ENCODE peak calls at places on chromosomes 1 and 21, in six cellular contexts. X is GM12878, M is A549, S is K562, Z is endothelial cell of umbilical vein, H is HepG2. O is an unnamed sample.

GRCh38 chr1:15934211-15935055 is 41.5 kb downstream of the ZBTB17 start:
- DNase-seq in X (no peak), M (no peak), S (no peak), Z (no peak), H (no peak), O (no peak)

GRCh38 chr1:224435999-224436398 is 1.4 kb upstream of the WDR26 start:
- DNase-seq in X (no peak), M (no peak), S (no peak), Z (no peak), H (no peak), O (no peak)

GRCh38 chr1:165144757-165145397 is 211.6 kb downstream of the LMX1A start:
- DNase-seq in X (no peak), M (peak), S (peak), Z (peak), H (peak), O (peak)

GRCh38 chr1:77370161-77370560 is 88.3 kb downstream of the AK5 start:
- DNase-seq in X (no peak), M (no peak), S (no peak), Z (no peak), H (no peak), O (no peak)

GRCh38 chr1:212260557-212261342 is 24.5 kb upstream of the PPP2R5A start:
- DNase-seq in X (no peak), M (peak), S (no peak), Z (no peak), H (peak), O (no peak)

GRCh38 chr1:151526735-151527520 is 13.2 kb upstream of the TUFT1 start:
- DNase-seq in X (no peak), M (no peak), S (no peak), Z (no peak), H (no peak), O (no peak)

GRCh38 chr1:40630488-40631223 is 34.8 kb downstream of the RIMS3 start:
- DNase-seq in X (no peak), M (peak), S (peak), Z (peak), H (peak), O (peak)

GRCh38 chr1:19209439-19209989 is 552 bp downstream of the UBR4 start:
- DNase-seq in X (no peak), M (peak), S (no peak), Z (peak), H (peak), O (peak)

GRCh38 chr1:177780096-177780700 is 189.7 kb downstream of the SEC16B start:
- DNase-seq in X (no peak), M (peak), S (no peak), Z (peak), H (peak), O (peak)

GRCh38 chr1:172697463-172698100 is 38.7 kb downstream of the FASLG start:
- DNase-seq in X (no peak), M (no peak), S (no peak), Z (no peak), H (no peak), O (peak)
- TF ChIP-seq MYC in X (no peak), M (no peak), S (no peak), Z (no peak), H (no peak), O (no peak)

DNA sequence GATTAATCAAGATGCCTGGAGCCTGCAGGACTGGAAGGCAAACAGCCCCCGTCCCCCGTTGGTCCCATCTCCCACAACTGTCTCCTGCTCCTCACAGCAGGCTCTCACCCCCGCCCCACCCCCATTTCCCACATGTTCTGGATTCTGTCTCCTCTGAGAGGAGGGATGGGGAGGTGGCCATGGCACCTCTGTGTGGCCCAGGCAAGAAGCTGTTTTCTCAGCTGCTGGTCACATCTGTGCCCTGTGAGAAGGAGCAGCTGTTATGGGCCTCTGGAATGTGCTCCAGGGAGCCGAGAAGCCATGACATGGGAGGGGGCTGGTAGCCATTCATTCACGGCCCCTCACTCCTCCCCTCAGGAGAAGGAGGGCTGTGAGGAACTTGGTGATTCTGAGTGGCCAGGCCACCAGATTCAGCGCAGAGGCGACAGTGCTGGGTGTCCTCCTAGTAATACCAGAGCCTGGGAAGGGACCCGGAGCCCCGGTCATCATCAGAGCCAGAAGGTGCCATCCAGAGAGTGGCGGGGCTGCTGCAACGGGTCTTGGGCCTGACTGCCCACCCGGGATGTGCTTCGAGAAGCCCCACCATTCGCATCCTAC is 1.4 kb downstream of the NES start:
- DNase-seq in X (no peak), M (no peak), S (no peak), Z (no peak), H (no peak), O (no peak)
- TF ChIP-seq MYC in X (no peak), M (no peak), S (no peak), Z (no peak), H (no peak), O (no peak)

DNA sequence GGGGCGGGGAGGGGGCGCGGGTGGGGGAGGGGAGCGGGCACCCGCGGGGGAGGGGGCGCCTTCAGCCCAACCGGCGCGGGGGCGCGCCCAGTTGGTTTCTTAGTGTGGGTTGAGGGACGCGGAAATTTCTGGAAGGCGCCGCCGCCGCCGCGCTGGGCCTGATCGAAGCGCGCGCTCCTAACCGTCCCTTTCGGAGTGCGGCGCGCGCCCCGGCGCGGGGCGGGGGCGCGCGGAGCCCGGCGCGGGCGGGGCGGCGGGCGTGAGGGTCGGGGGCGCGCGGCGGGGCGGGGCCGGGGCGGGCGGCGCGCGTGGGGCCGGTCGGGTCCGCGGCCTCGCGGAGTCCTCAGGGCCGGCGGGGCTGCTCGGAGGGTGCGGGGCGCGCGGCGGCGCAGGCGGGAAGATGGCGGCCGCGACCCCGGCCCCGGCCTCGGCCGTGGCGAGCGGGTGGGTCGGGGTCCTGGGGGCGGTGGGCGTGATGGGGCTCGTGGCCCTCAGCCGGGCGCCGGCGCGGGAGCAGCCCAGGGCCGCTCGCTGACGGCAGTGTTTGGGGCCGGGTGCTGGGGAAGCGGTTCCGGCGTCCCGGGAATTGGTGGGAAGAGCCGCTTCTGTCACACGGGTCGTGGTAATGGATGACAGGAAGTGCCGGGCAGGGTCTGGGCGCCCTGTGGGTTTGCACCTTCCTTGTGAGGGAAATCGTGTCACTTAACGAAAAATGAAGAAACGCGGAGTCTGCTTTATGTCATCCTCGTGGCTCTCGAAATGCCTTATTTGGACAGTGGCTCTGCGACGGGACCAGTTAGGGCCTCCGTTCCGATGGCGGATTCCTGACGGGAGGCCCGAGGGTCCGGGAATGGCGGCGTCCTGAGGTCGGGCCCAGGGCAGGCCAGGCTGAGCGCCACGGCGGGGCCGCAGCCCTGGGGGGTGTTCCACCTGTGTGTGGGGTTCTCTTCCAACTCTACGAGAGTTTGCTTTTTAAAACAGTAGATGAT is 764 bp downstream of the PKNOX1 start:
- DNase-seq in X (no peak), M (peak), S (peak), Z (peak), H (peak), O (peak)
- TF ChIP-seq MYC in X (no peak), M (no peak), S (no peak), Z (no peak), H (peak), O (no peak)

DNA sequence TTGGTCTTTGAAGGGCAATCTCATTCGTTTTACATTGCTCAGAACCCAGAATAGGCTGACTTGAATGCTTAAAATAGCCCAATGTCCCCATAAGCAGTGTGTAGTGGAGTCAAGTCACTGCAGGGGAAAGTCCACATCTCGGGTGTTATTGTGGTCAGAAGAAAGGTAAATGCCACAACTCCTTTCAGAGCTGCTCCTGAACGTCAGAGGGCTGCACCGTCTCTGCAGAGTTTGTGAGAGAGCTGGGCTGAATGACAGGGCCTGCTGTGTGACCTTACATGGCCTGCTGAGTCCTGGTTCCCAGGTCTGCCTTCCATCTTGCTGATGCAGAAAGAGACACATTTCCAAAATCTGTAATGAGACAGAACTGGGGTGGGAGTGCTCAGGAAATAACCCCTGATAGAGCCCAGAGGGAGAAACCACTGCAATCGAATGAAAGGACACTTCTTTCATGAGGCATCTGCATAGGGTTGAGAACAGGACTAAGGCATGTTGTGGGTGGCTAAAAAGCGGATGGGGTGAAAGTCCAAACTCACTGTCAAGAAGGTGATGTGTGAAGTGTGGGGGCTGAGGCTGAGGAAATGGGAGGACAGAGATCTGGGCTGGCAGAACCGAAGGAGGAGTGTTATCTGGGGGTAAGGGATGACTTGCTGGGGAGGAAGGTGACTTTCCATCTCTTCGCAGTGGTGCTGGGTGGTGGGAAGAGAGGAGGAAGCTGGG is 33.8 kb downstream of the XCL2 start:
- DNase-seq in X (peak), M (no peak), S (no peak), Z (no peak), H (no peak), O (no peak)
- TF ChIP-seq MYC in X (no peak), M (no peak), S (no peak), Z (no peak), H (no peak), O (no peak)

DNA sequence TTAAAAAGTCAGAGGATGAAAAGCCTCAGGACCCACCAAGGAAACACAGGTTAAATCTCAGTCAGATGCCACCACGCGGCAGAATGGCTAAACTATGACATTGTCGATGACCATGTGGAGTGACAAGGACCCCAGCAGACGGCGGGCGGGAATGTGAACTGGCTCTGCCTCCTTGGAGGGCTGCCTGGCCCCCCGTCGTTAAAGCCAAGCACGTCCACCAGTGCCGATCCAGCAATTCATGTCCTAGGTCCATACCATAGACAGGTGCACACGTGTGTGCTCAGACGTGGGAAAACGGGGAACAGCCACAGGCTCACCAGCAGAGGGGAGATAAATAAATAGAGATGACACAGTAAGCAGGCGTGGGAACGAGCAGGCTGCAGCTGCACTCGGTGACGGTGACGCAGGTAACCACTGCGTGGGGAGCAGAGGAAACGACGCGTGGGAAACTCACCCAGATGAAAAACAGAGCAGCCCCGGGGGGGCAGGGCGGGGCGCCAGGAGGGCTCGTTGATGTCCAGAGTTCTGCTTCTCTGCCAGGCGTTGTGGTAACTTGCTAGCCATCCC is 28.3 kb upstream of the PCBP3 start:
- DNase-seq in X (peak), M (peak), S (peak), Z (no peak), H (peak), O (peak)
- TF ChIP-seq MYC in X (peak), M (no peak), S (no peak), Z (no peak), H (peak), O (no peak)

O was measured in NB4.